ENCODE peak calls at places on chromosomes 6 and 20, in five cellular contexts. One of them, this sample, is unnamed.

GRCh38 chr6:21840428-21840827 is 246.9 kb downstream of the SOX4 start:
- DNase-seq in ELR: no peak
- DNase-seq in EL: peak
- DNase-seq in naive thymus-derived CD8-positive, alpha-beta T cell: no peak
- DNase-seq in activated T-helper 9 cell treated with anti-CD3 and anti-CD28 coated beads, Interleukin-2, amount 50 U/mL, for 16 hours: no peak
- DNase-seq in this sample: no peak

GRCh38 chr20:36645998-36646397 is at the start of gene SLA2:
- DNase-seq in ELR: no peak
- DNase-seq in activated T-helper 9 cell treated with anti-CD3 and anti-CD28 coated beads, Interleukin-2, amount 50 U/mL, for 16 hours: peak
- DNase-seq in naive thymus-derived CD8-positive, alpha-beta T cell: peak
- DNase-seq in EL: no peak
- DNase-seq in this sample: peak

GRCh38 chr6:129874837-129875236 is 13.7 kb upstream of the TMEM244 start:
- DNase-seq in EL: no peak
- DNase-seq in ELR: no peak
- DNase-seq in naive thymus-derived CD8-positive, alpha-beta T cell: no peak
- DNase-seq in activated T-helper 9 cell treated with anti-CD3 and anti-CD28 coated beads, Interleukin-2, amount 50 U/mL, for 16 hours: no peak
- DNase-seq in this sample: no peak

GRCh38 chr6:68778356-68779020 is 143.4 kb downstream of the ADGRB3 start:
- DNase-seq in ELR: peak
- DNase-seq in naive thymus-derived CD8-positive, alpha-beta T cell: no peak
- DNase-seq in EL: peak
- DNase-seq in activated T-helper 9 cell treated with anti-CD3 and anti-CD28 coated beads, Interleukin-2, amount 50 U/mL, for 16 hours: no peak
- DNase-seq in this sample: no peak

GRCh38 chr20:60223174-60223573 is 265.0 kb downstream of the CDH26 start:
- DNase-seq in ELR: no peak
- DNase-seq in activated T-helper 9 cell treated with anti-CD3 and anti-CD28 coated beads, Interleukin-2, amount 50 U/mL, for 16 hours: no peak
- DNase-seq in naive thymus-derived CD8-positive, alpha-beta T cell: no peak
- DNase-seq in EL: no peak
- DNase-seq in this sample: no peak

GRCh38 chr6:36129889-36130671 is at the start of gene MAPK13:
- DNase-seq in naive thymus-derived CD8-positive, alpha-beta T cell: peak
- DNase-seq in ELR: peak
- DNase-seq in activated T-helper 9 cell treated with anti-CD3 and anti-CD28 coated beads, Interleukin-2, amount 50 U/mL, for 16 hours: no peak
- DNase-seq in EL: no peak
- DNase-seq in this sample: peak

GRCh38 chr6:40274058-40274457 is 313.1 kb downstream of the LRFN2 start:
- DNase-seq in naive thymus-derived CD8-positive, alpha-beta T cell: no peak
- DNase-seq in EL: no peak
- DNase-seq in activated T-helper 9 cell treated with anti-CD3 and anti-CD28 coated beads, Interleukin-2, amount 50 U/mL, for 16 hours: no peak
- DNase-seq in ELR: no peak
- DNase-seq in this sample: no peak

GRCh38 chr6:72798196-72798595 is 176.3 kb downstream of the KCNQ5 start:
- DNase-seq in ELR: peak
- DNase-seq in naive thymus-derived CD8-positive, alpha-beta T cell: no peak
- DNase-seq in activated T-helper 9 cell treated with anti-CD3 and anti-CD28 coated beads, Interleukin-2, amount 50 U/mL, for 16 hours: no peak
- DNase-seq in EL: peak
- DNase-seq in this sample: no peak

GRCh38 chr20:20680991-20681508 is 31.4 kb downstream of the RALGAPA2 start:
- DNase-seq in activated T-helper 9 cell treated with anti-CD3 and anti-CD28 coated beads, Interleukin-2, amount 50 U/mL, for 16 hours: no peak
- DNase-seq in naive thymus-derived CD8-positive, alpha-beta T cell: no peak
- DNase-seq in EL: no peak
- DNase-seq in ELR: no peak
- DNase-seq in this sample: no peak

GRCh38 chr20:13694420-13695150 is 55.9 kb upstream of the TASP1 start:
- DNase-seq in ELR: no peak
- DNase-seq in naive thymus-derived CD8-positive, alpha-beta T cell: no peak
- DNase-seq in activated T-helper 9 cell treated with anti-CD3 and anti-CD28 coated beads, Interleukin-2, amount 50 U/mL, for 16 hours: no peak
- DNase-seq in EL: no peak
- DNase-seq in this sample: no peak

GRCh38 chr20:37911838-37912273 is 8.9 kb downstream of the VSTM2L start:
- DNase-seq in EL: peak
- DNase-seq in ELR: peak
- DNase-seq in activated T-helper 9 cell treated with anti-CD3 and anti-CD28 coated beads, Interleukin-2, amount 50 U/mL, for 16 hours: no peak
- DNase-seq in naive thymus-derived CD8-positive, alpha-beta T cell: no peak
- DNase-seq in this sample: no peak

GRCh38 chr6:5950448-5950847 is 56.3 kb downstream of the NRN1 start:
- DNase-seq in EL: peak
- DNase-seq in naive thymus-derived CD8-positive, alpha-beta T cell: no peak
- DNase-seq in ELR: peak
- DNase-seq in activated T-helper 9 cell treated with anti-CD3 and anti-CD28 coated beads, Interleukin-2, amount 50 U/mL, for 16 hours: no peak
- DNase-seq in this sample: peak

GRCh38 chr6:75268121-75268987 is 16.2 kb downstream of the TMEM30A start:
- DNase-seq in activated T-helper 9 cell treated with anti-CD3 and anti-CD28 coated beads, Interleukin-2, amount 50 U/mL, for 16 hours: no peak
- DNase-seq in naive thymus-derived CD8-positive, alpha-beta T cell: no peak
- DNase-seq in EL: peak
- DNase-seq in ELR: peak
- DNase-seq in this sample: no peak

GRCh38 chr6:7087491-7087979 is 20.2 kb upstream of the RREB1 start:
- DNase-seq in activated T-helper 9 cell treated with anti-CD3 and anti-CD28 coated beads, Interleukin-2, amount 50 U/mL, for 16 hours: no peak
- DNase-seq in naive thymus-derived CD8-positive, alpha-beta T cell: peak
- DNase-seq in EL: no peak
- DNase-seq in ELR: no peak
- DNase-seq in this sample: peak

GRCh38 chr20:59813948-59814834 is 119.2 kb downstream of the SYCP2 start:
- DNase-seq in ELR: no peak
- DNase-seq in EL: no peak
- DNase-seq in activated T-helper 9 cell treated with anti-CD3 and anti-CD28 coated beads, Interleukin-2, amount 50 U/mL, for 16 hours: no peak
- DNase-seq in naive thymus-derived CD8-positive, alpha-beta T cell: no peak
- DNase-seq in this sample: peak

GRCh38 chr6:169983651-169984050 is 232.2 kb downstream of the ERMARD start:
- DNase-seq in EL: no peak
- DNase-seq in naive thymus-derived CD8-positive, alpha-beta T cell: no peak
- DNase-seq in activated T-helper 9 cell treated with anti-CD3 and anti-CD28 coated beads, Interleukin-2, amount 50 U/mL, for 16 hours: no peak
- DNase-seq in ELR: no peak
- DNase-seq in this sample: no peak

GRCh38 chr6:10412948-10413849 is 1.7 kb downstream of the TFAP2A start:
- DNase-seq in ELR: peak
- DNase-seq in naive thymus-derived CD8-positive, alpha-beta T cell: no peak
- DNase-seq in EL: peak
- DNase-seq in activated T-helper 9 cell treated with anti-CD3 and anti-CD28 coated beads, Interleukin-2, amount 50 U/mL, for 16 hours: no peak
- DNase-seq in this sample: peak

GRCh38 chr6:44023586-44024454 is 103.4 kb downstream of the MRPL14 start:
- DNase-seq in EL: no peak
- DNase-seq in ELR: no peak
- DNase-seq in naive thymus-derived CD8-positive, alpha-beta T cell: no peak
- DNase-seq in activated T-helper 9 cell treated with anti-CD3 and anti-CD28 coated beads, Interleukin-2, amount 50 U/mL, for 16 hours: no peak
- DNase-seq in this sample: no peak

GRCh38 chr6:21491955-21492354 is 101.6 kb upstream of the SOX4 start:
- DNase-seq in ELR: no peak
- DNase-seq in activated T-helper 9 cell treated with anti-CD3 and anti-CD28 coated beads, Interleukin-2, amount 50 U/mL, for 16 hours: no peak
- DNase-seq in naive thymus-derived CD8-positive, alpha-beta T cell: no peak
- DNase-seq in EL: no peak
- DNase-seq in this sample: no peak